ENCODE peak calls at places on chromosomes 5 and 9, in seven cellular contexts. V is mesenchymal stem cell, J is mesendoderm, H is uterus, E is adipocyte, A is GM23338, L is bronchial epithelial cell. G is an unnamed sample.

GRCh38 chr9:97556036-97556720 is 54.7 kb downstream of the TMOD1 start:
- DNase-seq in V (no peak), J (no peak), H (no peak), E (no peak), A (no peak), L (no peak), G (no peak)

GRCh38 chr5:139446956-139447779 is 7.8 kb upstream of the DNAJC18 start:
- DNase-seq in V (peak), J (no peak), H (no peak), E (no peak), A (no peak), L (peak), G (no peak)

GRCh38 chr5:100546041-100546440 is 10.9 kb downstream of the FAM174A start:
- DNase-seq in V (no peak), J (no peak), H (no peak), E (no peak), A (no peak), L (no peak), G (no peak)

GRCh38 chr5:84718377-84718776 is 333.7 kb upstream of the EDIL3 start:
- DNase-seq in V (peak), J (no peak), H (no peak), E (no peak), A (no peak), L (no peak), G (no peak)

GRCh38 chr5:167945542-167946384 is 345.7 kb upstream of the WWC1 start:
- DNase-seq in V (peak), J (peak), H (no peak), E (peak), A (no peak), L (peak), G (no peak)

GRCh38 chr5:93532370-93532769 is 48.6 kb downstream of the NR2F1-AS1 start:
- DNase-seq in V (peak), J (no peak), H (peak), E (peak), A (peak), L (peak), G (peak)

GRCh38 chr5:88860501-88860900 is 22.5 kb downstream of the MEF2C start:
- DNase-seq in V (no peak), J (no peak), H (no peak), E (peak), A (no peak), L (no peak), G (no peak)

GRCh38 chr5:175444060-175444904 is at the start of gene DRD1:
- DNase-seq in V (peak), J (peak), H (no peak), E (peak), A (peak), L (no peak), G (no peak)

GRCh38 chr9:98410185-98410697 is 154.8 kb upstream of the TBC1D2 start:
- DNase-seq in V (peak), J (peak), H (no peak), E (peak), A (peak), L (peak), G (no peak)

GRCh38 chr5:151925396-151925750 is 722 bp upstream of the GLRA1 start:
- DNase-seq in V (no peak), J (no peak), H (no peak), E (no peak), A (peak), L (no peak), G (no peak)

GRCh38 chr5:141681295-141681694 is 735 bp downstream of the ARAP3 start:
- DNase-seq in V (no peak), J (no peak), H (no peak), E (no peak), A (no peak), L (no peak), G (no peak)
- H3K4me3 ChIP-seq in V (peak), J (peak), H (peak), E (peak), A (peak), L (peak), G (peak)

DNA sequence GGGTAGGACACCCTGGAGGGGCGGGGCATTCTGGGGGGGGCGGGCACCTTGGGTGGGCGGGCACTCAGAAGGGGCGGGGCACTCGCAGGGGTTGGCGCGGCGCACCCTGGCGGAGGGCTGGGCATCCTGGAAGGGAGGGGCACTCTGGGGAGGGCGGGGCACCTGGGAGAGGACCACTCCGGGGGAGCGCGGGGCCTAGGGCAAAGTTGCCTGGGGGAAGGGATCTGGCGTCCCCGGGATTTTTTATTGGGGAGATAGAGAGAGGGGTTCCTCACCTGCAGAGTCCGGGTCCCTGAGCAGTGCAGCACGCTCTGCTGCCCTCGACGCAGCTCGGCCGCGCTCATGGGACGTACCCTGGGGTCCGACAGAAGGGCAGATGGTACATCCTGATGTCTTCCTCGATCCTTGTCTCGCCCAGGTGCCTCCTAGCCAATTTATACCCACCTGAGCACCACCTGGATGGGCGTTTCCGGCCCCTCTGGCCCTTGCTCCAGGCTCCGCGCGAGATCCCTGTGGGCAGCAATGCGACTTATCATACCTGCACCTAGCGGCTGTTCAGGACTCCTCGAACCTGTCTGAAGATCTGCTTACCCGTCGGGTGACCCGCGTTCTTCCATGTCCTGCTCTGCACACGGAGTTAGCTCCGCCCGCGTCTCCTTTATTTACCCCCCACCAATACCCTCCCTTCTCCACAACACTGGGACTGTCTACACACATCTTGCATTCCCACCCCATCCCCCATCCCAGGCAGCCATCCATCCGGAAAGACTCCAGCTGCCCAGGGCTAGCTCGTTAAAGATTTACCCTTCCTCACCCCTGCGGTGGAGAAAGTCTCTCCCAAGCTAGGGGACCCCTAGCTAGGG is at the start of gene KIF12:
- DNase-seq in V (no peak), J (peak), H (peak), E (peak), A (peak), L (no peak), G (no peak)
- H3K4me3 ChIP-seq in V (peak), J (peak), H (peak), E (no peak), A (peak), L (peak), G (no peak)

GRCh38 chr9:113875917-113876805 is at the start of gene ZNF618:
- DNase-seq in V (peak), J (peak), H (peak), E (peak), A (peak), L (no peak), G (no peak)

GRCh38 chr9:113876806-113877236 is 712 bp downstream of the ZNF618 start:
- DNase-seq in V (peak), J (no peak), H (no peak), E (peak), A (peak), L (peak), G (no peak)

GRCh38 chr9:113873926-113874325 is 2.2 kb upstream of the ZNF618 start:
- DNase-seq in V (no peak), J (no peak), H (no peak), E (no peak), A (no peak), L (no peak), G (no peak)

GRCh38 chr9:113873446-113873845 is 2.7 kb upstream of the ZNF618 start:
- DNase-seq in V (no peak), J (no peak), H (no peak), E (no peak), A (no peak), L (no peak), G (no peak)

DNA sequence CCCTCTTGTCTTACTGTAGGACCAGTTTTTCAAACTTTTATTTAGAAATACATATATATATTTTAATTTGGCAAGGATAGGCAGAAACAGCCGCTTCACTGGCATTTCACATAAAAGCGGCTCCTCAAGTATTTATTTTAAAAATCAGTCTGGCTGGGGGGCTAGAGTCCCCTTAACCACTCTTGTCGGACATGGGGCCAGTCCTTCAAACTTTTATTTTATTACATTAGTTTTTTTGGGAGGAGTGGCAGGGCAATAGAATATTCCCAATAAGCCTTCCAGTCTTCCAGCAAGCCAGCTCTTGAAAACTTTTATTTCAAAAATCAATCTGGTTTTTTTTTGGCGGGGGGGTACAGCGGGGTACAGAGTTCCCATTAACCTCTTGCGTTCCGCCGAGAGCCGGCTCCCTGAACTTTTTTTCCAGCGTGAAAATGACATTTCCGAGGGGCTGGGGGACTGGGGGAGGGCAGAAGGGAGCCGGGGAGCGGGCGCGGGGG is 641 bp upstream of the ZNF618 start:
- DNase-seq in V (no peak), J (no peak), H (no peak), E (no peak), A (no peak), L (no peak), G (no peak)
- H3K4me3 ChIP-seq in V (peak), J (no peak), H (peak), E (peak), A (peak), L (peak), G (peak)

DNA sequence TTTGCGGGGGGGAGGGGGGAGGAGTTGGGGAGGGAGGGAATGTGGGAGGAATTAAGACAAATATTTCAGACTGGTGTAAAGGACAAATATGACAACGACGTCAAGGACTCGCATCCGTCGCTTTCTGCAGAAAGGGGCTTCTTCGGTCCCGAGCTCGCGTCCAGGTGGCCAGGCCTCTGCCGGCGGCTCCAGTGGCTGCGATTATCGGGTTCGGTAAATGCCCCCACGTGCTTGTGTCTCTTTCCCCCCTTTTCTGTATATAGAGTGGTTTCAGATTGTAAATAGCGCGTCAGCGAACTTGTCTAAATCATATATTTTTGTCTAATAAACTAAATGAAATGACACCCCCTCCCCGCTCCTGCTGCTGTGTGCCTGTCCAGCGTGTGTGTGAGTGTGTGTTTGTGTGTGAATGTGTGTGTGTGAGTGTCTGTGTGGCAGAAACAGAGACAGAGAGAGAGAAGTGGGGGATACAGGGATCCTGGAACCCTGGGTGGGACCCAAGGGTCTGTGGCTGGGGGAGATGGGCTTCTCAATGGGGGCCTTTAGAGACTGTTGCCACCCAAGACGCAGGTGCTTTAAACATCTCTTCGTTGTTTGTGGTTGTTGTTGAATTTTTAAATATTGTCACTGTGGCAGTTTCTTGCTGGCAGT is 5.6 kb downstream of the IRX1 start:
- DNase-seq in V (no peak), J (no peak), H (no peak), E (no peak), A (no peak), L (no peak), G (no peak)
- H3K4me3 ChIP-seq in V (no peak), J (no peak), H (no peak), E (no peak), A (peak), L (no peak), G (no peak)